ENCODE peak calls at places on chromosomes 4 and X, in seven cellular contexts. G, K, X, N, C, W and U are unnamed samples.

GRCh38 chr4:10371869-10372471 is 85.3 kb downstream of the ZNF518B start:
- DNase-seq in C (no peak), G (no peak), K (no peak), W (no peak), X (no peak), N (peak), U (no peak)

GRCh38 chrX:84187501-84188319 is at the start of gene RPS6KA6:
- DNase-seq in W (peak), C (peak), G (peak), K (peak), N (peak), X (peak), U (no peak)

GRCh38 chr4:48651869-48652447 is 128.1 kb downstream of the FRYL start:
- DNase-seq in N (peak), X (no peak), W (no peak), K (peak), G (no peak), C (no peak), U (no peak)

GRCh38 chr4:132297346-132297745 is 851.7 kb upstream of the PCDH10 start:
- DNase-seq in G (no peak), K (no peak), N (peak), W (no peak), X (no peak), C (no peak), U (no peak)

GRCh38 chr4:163681208-163681821 is 186.8 kb downstream of the TMA16 start:
- DNase-seq in X (peak), N (no peak), C (no peak), W (peak), K (peak), G (no peak), U (no peak)

GRCh38 chrX:9875801-9876200 is 89.6 kb downstream of the SHROOM2 start:
- DNase-seq in N (no peak), G (no peak), X (no peak), W (no peak), C (no peak), K (no peak), U (no peak)

GRCh38 chr4:108846568-108846967 is 83.7 kb upstream of the ETNPPL start:
- DNase-seq in K (peak), X (no peak), G (no peak), C (no peak), N (no peak), W (no peak), U (no peak)

GRCh38 chrX:130330706-130331105 is 9.0 kb upstream of the SLC25A14 start:
- DNase-seq in W (peak), N (peak), K (peak), X (peak), C (peak), G (peak), U (peak)

GRCh38 chr4:184356366-184356765 is 118.0 kb downstream of the IRF2 start:
- DNase-seq in K (no peak), N (no peak), G (no peak), W (no peak), C (no peak), X (no peak), U (no peak)

GRCh38 chr4:14700544-14700943 is 301.7 kb upstream of the CPEB2 start:
- DNase-seq in N (no peak), K (no peak), C (no peak), X (no peak), W (no peak), G (no peak), U (no peak)

GRCh38 chr4:56787380-56787779 is 34.1 kb downstream of the SPINK2 start:
- DNase-seq in C (no peak), G (no peak), K (no peak), X (no peak), N (no peak), W (no peak), U (no peak)

GRCh38 chr4:179663641-179664431 is 2221.6 kb upstream of the AGA start:
- DNase-seq in C (no peak), W (no peak), N (no peak), G (no peak), X (no peak), K (no peak), U (no peak)

GRCh38 chr4:1806596-1807257 is 13.6 kb downstream of the FGFR3 start:
- DNase-seq in W (no peak), G (no peak), N (no peak), C (no peak), K (no peak), X (no peak), U (no peak)

GRCh38 chr4:38078590-38079381 is 118.6 kb downstream of the PTTG2 start:
- DNase-seq in G (peak), X (no peak), K (peak), C (no peak), W (no peak), N (peak), U (no peak)

GRCh38 chr4:51963871-51964513 is 56.2 kb downstream of the LRRC66 start:
- DNase-seq in G (no peak), K (no peak), W (no peak), N (no peak), X (no peak), C (no peak), U (no peak)

GRCh38 chr4:98466868-98467599 is 191.4 kb downstream of the TSPAN5 start:
- DNase-seq in N (no peak), C (no peak), K (no peak), X (no peak), G (no peak), W (no peak), U (no peak)

GRCh38 chr4:137069473-137069872 is 462.8 kb downstream of the PCDH18 start:
- DNase-seq in G (no peak), N (no peak), W (no peak), C (no peak), K (no peak), X (no peak), U (no peak)

GRCh38 chr4:40316333-40316781 is 18.8 kb upstream of the CHRNA9 start:
- DNase-seq in K (peak), G (peak), N (peak), X (peak), W (no peak), C (no peak), U (no peak)

GRCh38 chr4:157722146-157722545 is 450.7 kb downstream of the GASK1B start:
- DNase-seq in W (no peak), G (no peak), C (no peak), K (no peak), N (no peak), X (no peak), U (no peak)

GRCh38 chr4:76987153-76987562 is 37.6 kb downstream of the SEPTIN11 start:
- DNase-seq in G (peak), C (peak), W (no peak), X (no peak), N (peak), K (peak), U (no peak)

GRCh38 chr4:127634181-127634580 is 1.4 kb downstream of the INTU start:
- DNase-seq in N (peak), C (no peak), W (no peak), K (peak), X (no peak), G (peak), U (no peak)

GRCh38 chr4:111842336-111842735 is 302.9 kb upstream of the FAM241A start:
- DNase-seq in G (no peak), X (no peak), C (no peak), K (peak), W (no peak), N (no peak), U (no peak)

GRCh38 chr4:60737858-60738257 is 462.3 kb upstream of the ADGRL3 start:
- DNase-seq in K (peak), G (peak), W (no peak), X (no peak), C (no peak), N (peak), U (no peak)